ENCODE peak calls at places on chromosomes 12 and 14, in five cellular contexts. K is psoas muscle, S is K562, G is hepatocyte, I is transverse colon. Q is an unnamed sample.
A peak's percentile ranks its signal among the peaks of the same experiment; 100 is the strongest.

GRCh38 chr12:29273178-29273843 is 107.7 kb downstream of the ERGIC2 start:
- DNase-seq in I (no peak), G (no peak), S (no peak), K (no peak), Q (no peak)

GRCh38 chr14:69571879-69572633 is 2.6 kb downstream of the CCDC177 start:
- DNase-seq in I (peak; percentile 27), S (peak; percentile 18), K (no peak), G (peak; percentile 67), Q (peak; percentile 59)

GRCh38 chr12:129052373-129052772 is 199.1 kb downstream of the GLT1D1 start:
- DNase-seq in I (no peak), S (no peak), K (no peak), G (no peak), Q (no peak)

GRCh38 chr12:101490286-101490920 is 15.3 kb downstream of the SPIC start:
- DNase-seq in I (peak; percentile 57), K (no peak), G (peak; percentile 66), S (peak; percentile 21), Q (peak; percentile 45)

GRCh38 chr12:15276088-15276698 is 46.1 kb upstream of the PTPRO start:
- DNase-seq in G (peak; percentile 58), I (no peak), S (peak; percentile 13), K (no peak), Q (peak; percentile 70)

GRCh38 chr12:26566186-26566585 is 266.8 kb downstream of the ITPR2 start:
- DNase-seq in I (no peak), G (no peak), S (no peak), K (no peak), Q (no peak)

GRCh38 chr14:49497725-49498348 is 88.3 kb downstream of the RPS29 start:
- DNase-seq in G (peak; percentile 85), K (no peak), I (no peak), S (peak; percentile 33), Q (peak; percentile 86)

GRCh38 chr14:50008562-50009355 is 107.6 kb downstream of the VCPKMT start:
- DNase-seq in K (no peak), G (no peak), S (no peak), I (no peak), Q (no peak)

GRCh38 chr14:64680013-64680674 is 24.1 kb upstream of the PLEKHG3 start:
- DNase-seq in G (peak; percentile 60), S (no peak), I (peak; percentile 41), K (no peak), Q (no peak)

GRCh38 chr14:46048127-46048526 is 603.5 kb downstream of the RPL10L start:
- DNase-seq in S (no peak), I (no peak), G (peak; percentile 40), K (no peak), Q (peak; percentile 15)

GRCh38 chr14:79992799-79993198 is 218.5 kb downstream of the DIO2 start:
- DNase-seq in I (no peak), G (no peak), S (no peak), K (no peak), Q (no peak)

GRCh38 chr12:70154960-70155589 is 88.2 kb upstream of the CNOT2 start:
- DNase-seq in K (no peak), S (no peak), G (no peak), I (no peak), Q (peak; percentile 33)

GRCh38 chr14:103110681-103111296 is 12.5 kb upstream of the TNFAIP2 start:
- DNase-seq in G (no peak), K (no peak), I (peak; percentile 67), S (no peak), Q (no peak)

GRCh38 chr14:72416892-72417291 is 477.0 kb downstream of the DPF3 start:
- DNase-seq in K (no peak), S (no peak), I (peak; percentile 9), G (no peak), Q (peak; percentile 12)

GRCh38 chr12:93699271-93700141 is 22.3 kb downstream of the CRADD start:
- DNase-seq in I (no peak), G (no peak), S (no peak), K (no peak), Q (peak; percentile 22)

GRCh38 chr14:99281396-99281795 is 9.4 kb upstream of the BCL11B start:
- DNase-seq in K (no peak), S (no peak), I (no peak), G (no peak), Q (no peak)

GRCh38 chr12:80262372-80263170 is 163.2 kb downstream of the OTOGL start:
- DNase-seq in S (no peak), K (no peak), G (no peak), I (no peak), Q (peak; percentile 55)

GRCh38 chr12:118315821-118316220 is 56.9 kb downstream of the TAOK3 start:
- DNase-seq in S (no peak), K (no peak), G (no peak), I (no peak), Q (no peak)

GRCh38 chr14:75886661-75887348 is 95.0 kb downstream of the TGFB3 start:
- DNase-seq in G (no peak), I (no peak), S (no peak), K (no peak), Q (no peak)

GRCh38 chr12:47178014-47178413 is 98.3 kb upstream of the AMIGO2 start:
- DNase-seq in S (no peak), I (no peak), K (no peak), G (no peak), Q (no peak)

GRCh38 chr12:96132819-96133218 is 61.4 kb upstream of the ELK3 start:
- DNase-seq in S (no peak), I (peak; percentile 23), K (no peak), G (no peak), Q (peak; percentile 23)

GRCh38 chr14:24313912-24314311 is 2.6 kb downstream of the LTB4R start:
- DNase-seq in S (no peak), I (no peak), G (no peak), K (no peak), Q (no peak)

GRCh38 chr12:115385141-115385540 is 701.2 kb upstream of the TBX3 start:
- DNase-seq in K (no peak), I (no peak), S (no peak), G (no peak), Q (no peak)

GRCh38 chr14:22566845-22567244 is 22.2 kb downstream of the DAD1 start:
- DNase-seq in I (no peak), S (no peak), K (no peak), G (no peak), Q (no peak)
- H3K27ac ChIP-seq in I (peak overlapping the region; percentile 68), S (no peak overlapping the region), K (peak overlapping the region; percentile 63), G (peak overlapping the region; percentile 6), Q (no peak overlapping the region)

DNA sequence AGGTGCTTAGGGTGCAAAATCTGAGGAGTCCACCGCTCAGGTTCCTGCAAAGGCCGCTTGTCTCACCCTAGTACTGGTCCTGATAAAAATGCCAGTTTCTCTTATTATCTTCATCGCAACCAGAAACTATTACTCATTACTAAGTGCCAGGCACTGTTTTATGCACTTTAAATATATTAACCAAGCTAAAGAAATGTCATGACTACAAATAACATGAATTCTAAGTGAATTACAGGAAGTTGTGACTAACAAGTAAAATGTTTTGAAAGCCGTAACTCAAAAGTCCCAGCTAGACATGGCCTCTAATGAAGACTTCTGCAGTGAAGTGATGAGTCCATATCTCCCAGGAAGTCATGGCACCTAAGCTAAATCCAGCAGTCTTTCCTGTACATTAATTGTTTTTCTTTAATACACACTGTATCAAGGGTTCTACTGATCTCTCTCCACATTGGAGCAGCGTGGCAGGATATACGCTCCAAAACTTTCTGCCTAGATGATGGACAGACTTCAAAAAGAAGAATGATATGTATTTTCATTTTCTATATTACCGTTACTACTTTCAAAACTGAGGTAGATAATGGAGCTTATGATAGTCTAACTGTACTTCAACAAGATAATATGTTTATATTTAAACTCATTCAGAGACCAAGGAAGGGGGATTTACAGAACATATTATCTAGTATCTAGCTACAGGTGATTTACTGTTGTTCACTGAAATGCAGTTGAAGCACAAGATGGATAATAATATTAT is 117.3 kb upstream of the ARID2 start:
- DNase-seq in G (no peak), S (no peak), K (no peak), I (no peak), Q (peak; percentile 59)
- H3K27ac ChIP-seq in G (no peak overlapping the region), S (no peak overlapping the region), K (no peak overlapping the region), I (no peak overlapping the region), Q (no peak overlapping the region)

GRCh38 chr12:125092872-125093680 is 27.8 kb downstream of the AACS start:
- DNase-seq in K (peak; percentile 68), G (peak; percentile 78), S (peak; percentile 46), I (peak; percentile 62), Q (no peak)
- H3K27ac ChIP-seq in K (no peak overlapping the region), G (peak overlapping the region; percentile 89), S (no peak overlapping the region), I (peak overlapping the region; percentile 78), Q (no peak overlapping the region)

GRCh38 chr12:57745485-57745881 is 644 bp downstream of the TSPAN31 start:
- DNase-seq in S (no peak), I (no peak), K (no peak), G (no peak), Q (no peak)

GRCh38 chr12:57744194-57744776 is 554 bp upstream of the TSPAN31 start:
- DNase-seq in I (peak; percentile 84), G (no peak), S (peak; percentile 88), K (peak; percentile 87), Q (no peak)

GRCh38 chr12:57744777-57745484 is at the start of gene TSPAN31:
- DNase-seq in S (peak; percentile 95), G (peak; percentile 98), I (peak; percentile 98), K (peak; percentile 99), Q (peak; percentile 99)

GRCh38 chr12:57746025-57746424 is 1.2 kb downstream of the TSPAN31 start:
- DNase-seq in S (no peak), G (no peak), I (no peak), K (no peak), Q (no peak)

GRCh38 chr12:57743769-57744168 is 1.1 kb upstream of the TSPAN31 start:
- DNase-seq in G (no peak), S (no peak), I (no peak), K (no peak), Q (no peak)
- H3K27ac ChIP-seq in G (no peak overlapping the region), S (peak overlapping the region; percentile 84), I (peak overlapping the region; percentile 96), K (peak overlapping the region; percentile 97), Q (peak overlapping the region; percentile 97)

GRCh38 chr14:73634333-73634833 is 10.4 kb upstream of the DNAL1 start:
- DNase-seq in K (peak; percentile 73), S (no peak), G (peak; percentile 66), I (peak; percentile 55), Q (peak; percentile 59)
- H3K27ac ChIP-seq in K (peak overlapping the region; percentile 59), S (no peak overlapping the region), G (no peak overlapping the region), I (peak overlapping the region; percentile 41), Q (no peak overlapping the region)

GRCh38 chr14:105014032-105014431 is 6.9 kb downstream of the CDCA4 start:
- DNase-seq in G (no peak), S (no peak), I (no peak), K (no peak), Q (no peak)

GRCh38 chr14:105015242-105015641 is 5.6 kb downstream of the CDCA4 start:
- DNase-seq in I (no peak), G (no peak), K (no peak), S (peak; percentile 23), Q (no peak)

GRCh38 chr14:105013150-105013787 is 7.6 kb downstream of the CDCA4 start:
- DNase-seq in S (no peak), I (no peak), K (no peak), G (no peak), Q (peak; percentile 51)

GRCh38 chr14:105015905-105016304 is 5.0 kb downstream of the CDCA4 start:
- DNase-seq in K (no peak), S (no peak), I (no peak), G (no peak), Q (no peak)

DNA sequence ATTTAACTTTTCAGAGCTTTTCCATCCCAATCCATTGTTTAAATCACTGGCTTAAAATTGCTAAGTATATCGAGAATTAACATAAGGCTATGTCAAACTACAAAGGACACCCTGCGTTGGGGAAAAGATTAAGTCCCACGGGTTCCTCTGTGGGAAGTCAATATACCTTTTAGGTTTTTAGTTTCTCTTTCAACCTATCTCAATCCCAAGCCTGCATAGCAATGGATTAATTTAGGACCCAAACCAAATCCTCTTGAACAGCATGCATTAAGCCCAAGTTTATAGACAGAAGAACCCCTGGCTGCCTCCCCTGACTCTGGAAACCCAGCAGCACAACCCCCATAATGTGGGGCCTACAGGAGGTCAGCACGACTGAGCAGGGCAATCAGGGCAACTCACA is 6.3 kb downstream of the CDCA4 start:
- DNase-seq in S (no peak), K (no peak), I (no peak), G (no peak), Q (no peak)
- H3K27ac ChIP-seq in S (peak overlapping the region; percentile 71), K (no peak overlapping the region), I (no peak overlapping the region), G (no peak overlapping the region), Q (no peak overlapping the region)

Q was measured in A673.